ENCODE peak calls at places on chromosomes 4 and X, in six cellular contexts. X is HCT116, I is upper lobe of left lung, B is GM12878, R is K562, G is breast epithelium. K is an unnamed sample.
A peak's percentile ranks its signal among the peaks of the same experiment; 100 is the strongest.

GRCh38 chrX:46704767-46705386 is 54.0 kb downstream of the SLC9A7 start:
- DNase-seq in G (no peak), X (no peak), B (peak; percentile 83), I (no peak), R (no peak), K (no peak)

GRCh38 chr4:1226167-1226514 is 22.8 kb downstream of the CTBP1 start:
- DNase-seq in X (no peak), B (no peak), G (no peak), I (no peak), R (no peak), K (no peak)

GRCh38 chrX:63930140-63930539 is 145.1 kb upstream of the ARHGEF9 start:
- DNase-seq in B (no peak), G (no peak), X (peak; percentile 10), R (no peak), I (no peak), K (no peak)

GRCh38 chr4:39932776-39933402 is 44.8 kb downstream of the PDS5A start:
- DNase-seq in B (no peak), I (no peak), X (no peak), R (no peak), G (no peak), K (no peak)

GRCh38 chr4:34196375-34196774 is 2047.9 kb downstream of the ARAP2 start:
- DNase-seq in X (no peak), R (no peak), B (no peak), I (no peak), G (no peak), K (no peak)

GRCh38 chrX:71603618-71604017 is 14.7 kb downstream of the CXCR3 start:
- DNase-seq in X (peak; percentile 28), G (no peak), R (no peak), B (no peak), I (no peak), K (no peak)

GRCh38 chrX:149185087-149185486 is 320.0 kb downstream of the IDS start:
- DNase-seq in R (no peak), B (no peak), I (no peak), G (no peak), X (no peak), K (no peak)

GRCh38 chr4:31220921-31221320 is 500.8 kb downstream of the PCDH7 start:
- DNase-seq in G (no peak), I (no peak), R (no peak), B (no peak), X (no peak), K (no peak)

GRCh38 chr4:150769235-150769634 is 187.3 kb downstream of the MAB21L2 start:
- DNase-seq in R (peak; percentile 16), X (peak; percentile 74), G (no peak), B (no peak), I (no peak), K (no peak)

GRCh38 chrX:1661048-1661921 is 46.4 kb downstream of the ASMT start:
- DNase-seq in R (peak; percentile 26), I (peak; percentile 59), G (no peak), X (peak; percentile 60), B (peak; percentile 98), K (no peak)

GRCh38 chr4:78987683-78988082 is 48.4 kb upstream of the PAQR3 start:
- DNase-seq in R (no peak), I (no peak), G (no peak), X (no peak), B (no peak), K (no peak)

GRCh38 chr4:78984593-78984992 is 45.4 kb upstream of the PAQR3 start:
- DNase-seq in B (no peak), I (no peak), G (no peak), R (no peak), X (no peak), K (no peak)

GRCh38 chr4:78990938-78991810 is 51.9 kb upstream of the PAQR3 start:
- DNase-seq in I (no peak), R (no peak), B (no peak), G (no peak), X (no peak), K (no peak)

DNA sequence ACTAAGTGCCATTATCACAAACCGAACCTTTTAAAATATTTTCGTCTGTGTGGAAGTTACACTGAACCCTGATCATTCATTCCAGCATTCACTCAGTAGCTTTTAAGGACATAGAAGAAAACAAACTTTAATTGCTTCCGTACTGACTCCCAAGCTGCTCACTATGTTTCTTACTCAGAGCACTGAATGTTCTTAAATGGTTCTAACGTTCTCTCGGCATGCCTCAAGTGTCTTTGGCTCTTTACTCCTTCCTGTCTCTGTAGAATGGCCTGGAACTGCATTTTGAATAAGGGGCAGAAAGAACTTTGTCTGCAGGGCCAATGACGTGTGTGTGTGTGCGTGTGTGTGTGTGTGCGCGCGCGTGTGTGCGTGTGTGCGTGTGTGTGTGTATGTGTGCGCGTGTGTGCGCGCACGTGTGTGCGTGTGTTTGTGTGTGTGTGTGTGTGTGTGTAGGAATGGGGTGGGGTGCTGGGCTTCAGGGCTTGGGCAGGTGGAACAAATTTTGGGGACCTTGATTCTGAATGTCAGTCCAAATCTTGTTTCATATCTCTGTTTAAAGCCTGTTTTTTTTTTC is 50.5 kb upstream of the PAQR3 start:
- DNase-seq in X (no peak), G (no peak), B (no peak), R (no peak), I (no peak), K (no peak)
- TF ChIP-seq POLR2AphosphoS5 in X (no peak), G (no peak), B (no peak), R (no peak), I (no peak), K (no peak)

GRCh38 chrX:49233887-49234555 is 881 bp upstream of the CACNA1F start:
- DNase-seq in X (no peak), B (no peak), R (no peak), I (no peak), G (no peak), K (no peak)
- TF ChIP-seq POLR2A in X (no peak), B (no peak), R (no peak), I (no peak), G (no peak), K (no peak)

DNA sequence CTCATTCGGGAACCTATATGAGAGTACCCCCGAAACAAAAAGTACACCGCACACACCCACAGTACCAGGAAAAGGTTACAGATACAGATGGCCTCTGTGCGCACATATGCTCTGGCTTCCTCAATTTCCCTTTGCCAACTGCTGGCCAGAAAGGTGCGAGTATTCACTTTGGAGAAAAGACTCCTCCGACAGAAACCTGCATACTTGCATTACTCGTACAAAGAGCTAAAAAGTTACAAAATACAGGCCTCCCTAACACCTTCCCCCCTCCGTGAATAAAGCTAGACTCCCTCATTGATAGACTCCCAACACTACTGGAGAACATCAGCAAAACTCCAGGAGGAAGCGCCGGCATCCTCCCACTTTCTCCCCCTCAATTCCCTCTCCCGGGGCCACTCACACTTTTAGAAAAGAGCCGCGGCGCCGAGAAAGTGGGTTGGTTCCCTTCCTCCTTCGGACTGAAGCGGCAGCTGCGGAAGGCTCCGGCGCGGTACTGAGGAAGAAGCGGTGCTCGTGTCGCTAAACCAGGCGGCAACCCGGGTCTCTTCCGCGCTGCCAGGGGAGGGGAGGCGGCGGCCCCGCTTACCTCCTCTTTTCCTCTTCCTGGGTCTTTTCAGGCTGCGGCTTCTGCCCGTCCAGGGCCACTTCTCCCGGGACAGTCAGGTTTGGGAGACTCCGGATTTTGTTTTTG is 1.2 kb downstream of the FBXW7 start:
- DNase-seq in I (peak; percentile 55), X (no peak), B (no peak), G (no peak), R (peak; percentile 38), K (no peak)
- TF ChIP-seq POLR2AphosphoS5 in I (no peak), X (no peak), B (no peak), G (no peak), R (no peak), K (no peak)

DNA sequence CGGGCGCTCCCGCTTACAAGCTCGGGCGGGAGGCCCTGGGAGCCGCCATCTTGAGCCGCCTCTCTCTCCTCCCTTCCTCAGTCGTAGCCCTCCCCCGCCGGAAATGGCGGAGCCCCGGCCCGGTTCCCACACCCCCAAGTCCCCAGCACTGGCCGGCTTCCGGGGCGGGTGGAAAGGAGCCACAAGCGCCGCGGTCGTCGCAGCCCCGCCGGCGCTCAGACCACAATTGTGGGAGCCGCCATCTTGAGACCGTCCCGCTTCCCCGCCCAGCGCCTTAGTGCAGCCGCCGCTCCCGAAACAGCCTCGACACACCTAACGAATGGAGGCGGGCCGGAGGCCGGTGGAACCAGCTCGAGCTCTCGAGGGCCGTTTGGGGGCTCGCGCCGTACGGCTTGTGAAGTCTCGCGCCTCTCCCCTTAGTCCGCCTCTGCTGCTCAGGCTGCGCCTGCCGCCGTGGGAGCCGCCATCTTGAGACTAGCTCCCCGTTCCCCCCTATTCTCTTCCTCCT is 440 bp downstream of the HCFC1 start:
- DNase-seq in R (peak; percentile 82), X (peak; percentile 60), I (peak; percentile 92), G (peak; percentile 80), B (peak; percentile 65), K (peak; percentile 96)
- TF ChIP-seq POLR2A in R (peak; percentile 72), X (no peak), I (no peak), G (no peak), B (peak; percentile 67), K (peak; percentile 48)

GRCh38 chr4:148069086-148070010 is 337.5 kb downstream of the ARHGAP10 start:
- DNase-seq in I (no peak), B (no peak), R (no peak), G (no peak), X (no peak), K (no peak)
- TF ChIP-seq POLR2AphosphoS5 in I (no peak), B (no peak), R (no peak), G (no peak), X (no peak), K (no peak)

DNA sequence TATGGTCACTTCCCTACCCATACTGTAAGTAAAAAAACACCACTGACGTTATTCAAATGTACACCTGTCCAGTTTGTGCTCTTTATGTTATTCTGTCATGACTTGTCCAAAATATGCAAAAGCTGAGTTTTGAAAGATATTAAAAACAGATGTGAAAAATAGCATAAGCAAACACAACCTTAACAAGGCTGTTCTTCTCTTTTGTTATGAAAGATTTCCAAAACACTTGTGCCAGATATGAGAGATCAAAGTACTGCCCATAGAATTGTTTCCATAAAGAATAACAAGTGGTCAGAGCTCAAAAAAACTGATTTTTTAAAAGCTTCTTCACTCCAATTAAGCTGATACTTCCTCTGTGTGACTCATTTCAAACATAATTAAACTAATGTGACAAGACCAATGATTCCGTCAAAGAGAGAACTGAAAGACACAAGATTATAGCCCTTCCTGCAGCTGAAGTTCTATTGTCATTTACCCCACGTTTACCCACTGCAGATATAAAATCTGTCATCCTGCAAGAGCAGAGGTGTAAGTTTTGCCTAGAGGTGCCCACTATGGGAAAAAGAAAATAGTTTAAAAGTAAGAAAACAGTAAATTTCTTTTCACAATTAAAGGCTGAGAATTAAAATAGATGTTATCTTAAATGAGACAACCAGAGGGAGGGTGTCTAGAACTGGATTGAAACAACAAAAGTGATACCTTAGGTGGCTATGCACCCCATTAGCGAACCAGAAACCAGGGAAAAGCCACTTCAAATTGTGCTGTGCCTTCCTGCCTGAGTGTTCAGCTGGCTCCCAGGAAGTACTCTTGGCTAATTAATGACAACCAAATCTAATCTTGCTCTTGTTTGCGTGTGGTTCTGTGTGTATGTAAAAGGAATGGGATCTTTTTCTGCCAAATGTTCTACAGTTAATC is 30.1 kb downstream of the RASSF6 start:
- DNase-seq in B (peak; percentile 94), R (no peak), I (no peak), X (no peak), G (no peak), K (no peak)
- TF ChIP-seq POLR2A in B (no peak), R (no peak), I (no peak), X (no peak), G (no peak), K (no peak)

DNA sequence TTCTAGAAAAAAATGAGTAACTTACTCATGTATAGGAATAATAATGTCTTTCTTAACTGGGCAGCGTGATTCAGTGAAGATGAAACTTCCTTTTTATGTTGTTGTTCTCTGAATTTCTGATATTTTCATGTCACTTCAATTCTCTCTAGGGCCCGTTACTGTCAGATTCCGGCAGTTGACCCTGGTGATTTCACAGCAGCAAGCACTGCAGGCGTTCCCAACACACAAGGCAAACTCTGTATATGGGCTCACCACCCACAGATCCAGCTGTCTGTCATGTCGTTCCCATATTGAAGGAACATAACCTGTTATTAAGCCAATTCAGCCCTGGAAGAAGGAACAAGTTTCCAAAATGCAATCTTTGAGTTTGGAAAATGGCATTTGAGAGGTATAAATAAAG is 288.3 kb upstream of the GALNTL6 start:
- DNase-seq in I (no peak), X (no peak), G (no peak), R (no peak), B (no peak), K (no peak)
- TF ChIP-seq POLR2AphosphoS5 in I (no peak), X (no peak), G (no peak), R (no peak), B (no peak), K (no peak)

K was measured in sigmoid colon.